ENCODE peak calls at places on chromosomes 11 and 22, in five cellular contexts. O is heart right ventricle; W is GM10248; I is pancreas; Y is activated CD8-positive, alpha-beta T cell treated with anti-CD3 and anti-CD28 coated beads for 36 hours. C is an unnamed sample.

GRCh38 chr22:37383342-37383741 is 43.9 kb downstream of the ELFN2 start:
- DNase-seq in O (no peak), W (no peak), I (no peak), Y (no peak), C (no peak)

GRCh38 chr11:96272542-96273306 is 70.3 kb downstream of the MAML2 start:
- DNase-seq in O (no peak), W (no peak), I (peak), Y (no peak), C (no peak)

GRCh38 chr11:32052218-32052617 is 38.7 kb upstream of the RCN1 start:
- DNase-seq in O (peak), W (peak), I (peak), Y (peak), C (no peak)

GRCh38 chr11:73652046-73652730 is 5.8 kb downstream of the PLEKHB1 start:
- DNase-seq in O (peak), W (no peak), I (peak), Y (no peak), C (no peak)

GRCh38 chr22:19517171-19517500 is 7.1 kb downstream of the CLDN5 start:
- DNase-seq in O (no peak), W (no peak), I (no peak), Y (no peak), C (no peak)

GRCh38 chr11:110818032-110818687 is 105.9 kb upstream of the ARHGAP20 start:
- DNase-seq in O (no peak), W (no peak), I (no peak), Y (peak), C (no peak)

GRCh38 chr11:97140885-97141494 is 751.2 kb downstream of the JRKL start:
- DNase-seq in O (no peak), W (peak), I (no peak), Y (no peak), C (no peak)

GRCh38 chr11:79503028-79503427 is 62.2 kb upstream of the TENM4 start:
- DNase-seq in O (peak), W (no peak), I (no peak), Y (no peak), C (no peak)

GRCh38 chr11:125871391-125872137 is 15.9 kb upstream of the HYLS1 start:
- DNase-seq in O (no peak), W (no peak), I (peak), Y (peak), C (no peak)

GRCh38 chr11:75233688-75234295 is 6.8 kb upstream of the TPBGL start:
- DNase-seq in O (peak), W (no peak), I (peak), Y (peak), C (no peak)

GRCh38 chr11:39190751-39191150 is 2268.7 kb downstream of the LRRC4C start:
- DNase-seq in O (no peak), W (no peak), I (no peak), Y (no peak), C (no peak)

GRCh38 chr11:11476499-11476898 is 123.4 kb upstream of the CSNK2A3 start:
- DNase-seq in O (no peak), W (no peak), I (no peak), Y (no peak), C (no peak)

GRCh38 chr11:19392321-19392720 is 151.6 kb upstream of the E2F8 start:
- DNase-seq in O (no peak), W (no peak), I (no peak), Y (no peak), C (no peak)

GRCh38 chr22:23240639-23241389 is 60.5 kb downstream of the BCR start:
- DNase-seq in O (no peak), W (no peak), I (no peak), Y (peak), C (no peak)

GRCh38 chr11:13335319-13335718 is 57.7 kb downstream of the BMAL1 start:
- DNase-seq in O (peak), W (peak), I (peak), Y (peak), C (no peak)

GRCh38 chr22:36773935-36774334 is 2.0 kb downstream of the IFT27 start:
- DNase-seq in O (no peak), W (no peak), I (no peak), Y (no peak), C (no peak)

GRCh38 chr22:37079668-37080171 is 28.2 kb downstream of the KCTD17 start:
- DNase-seq in O (peak), W (no peak), I (no peak), Y (peak), C (no peak)

GRCh38 chr11:66328307-66329144 is 7.7 kb downstream of the RIN1 start:
- DNase-seq in O (peak), W (peak), I (peak), Y (peak), C (peak)

GRCh38 chr11:83724704-83725114 is 438.5 kb upstream of the CCDC90B start:
- DNase-seq in O (peak), W (no peak), I (peak), Y (no peak), C (peak)

GRCh38 chr11:102824541-102824940 is 18.9 kb downstream of the MMP3 start:
- DNase-seq in O (no peak), W (no peak), I (no peak), Y (no peak), C (no peak)

GRCh38 chr11:124518900-124519541 is 24.4 kb downstream of the OR8B12 start:
- DNase-seq in O (no peak), W (no peak), I (no peak), Y (no peak), C (no peak)

GRCh38 chr11:124754309-124754708 is 2.3 kb upstream of the VSIG2 start:
- DNase-seq in O (no peak), W (no peak), I (no peak), Y (no peak), C (no peak)

GRCh38 chr11:95592455-95592854 is 197.1 kb downstream of the FAM76B start:
- DNase-seq in O (no peak), W (no peak), I (no peak), Y (no peak), C (no peak)

C was measured in right lobe of liver.